ENCODE peak calls at places on chromosomes 5 and 9, in ten cellular contexts. M, V, N, U, X, S, A, W, L and T are unnamed samples.

GRCh38 chr5:56735845-56736641 is 79.3 kb upstream of the MAP3K1 start:
- ATAC-seq in M (peak), V (peak), N (peak), U (peak), X (no peak), S (peak), A (peak), W (peak), L (peak), T (no peak)

GRCh38 chr5:73668422-73669116 is 42.6 kb downstream of the ARHGEF28 start:
- ATAC-seq in M (peak), V (no peak), N (no peak), U (no peak), X (no peak), S (no peak), A (no peak), W (no peak), L (no peak), T (no peak)

GRCh38 chr5:142779163-142779562 is 9.0 kb downstream of the ARHGAP26 start:
- ATAC-seq in M (no peak), V (peak), N (no peak), U (peak), X (no peak), S (peak), A (peak), W (peak), L (no peak), T (no peak)

GRCh38 chr5:158119852-158120708 is 261.1 kb upstream of the CLINT1 start:
- ATAC-seq in M (no peak), V (no peak), N (no peak), U (no peak), X (no peak), S (no peak), A (no peak), W (no peak), L (no peak), T (no peak)

GRCh38 chr9:97564291-97565175 is 63.1 kb downstream of the TMOD1 start:
- ATAC-seq in M (peak), V (peak), N (no peak), U (peak), X (no peak), S (peak), A (peak), W (peak), L (no peak), T (peak)

GRCh38 chr5:173963107-173963506 is 25.9 kb upstream of the C5orf47 start:
- ATAC-seq in M (peak), V (no peak), N (no peak), U (peak), X (no peak), S (peak), A (peak), W (peak), L (no peak), T (no peak)

GRCh38 chr5:138967806-138968448 is 92.8 kb upstream of the LRRTM2 start:
- ATAC-seq in M (peak), V (peak), N (no peak), U (peak), X (no peak), S (peak), A (peak), W (no peak), L (no peak), T (no peak)

GRCh38 chr5:73096239-73096575 is 24.2 kb upstream of the TMEM171 start:
- ATAC-seq in M (no peak), V (no peak), N (peak), U (no peak), X (peak), S (no peak), A (no peak), W (no peak), L (no peak), T (no peak)